ENCODE peak calls at places on chromosomes 6 and 20, in seven cellular contexts. O is nucleus accumbens; P is NCI-H2081; I is skeletal muscle cell; Z is esophagus squamous epithelium; Q is T follicular helper cell; G is CD4-positive, alpha-beta T cell. A is an unnamed sample.

GRCh38 chr20:1469306-1469905 is 2.8 kb upstream of the NSFL1C start:
- DNase-seq in O (no peak), P (no peak), I (no peak), Z (no peak), Q (no peak), G (no peak), A (no peak)

GRCh38 chr20:46214831-46215488 is 93.3 kb downstream of the CDH22 start:
- DNase-seq in O (no peak), P (peak; percentile 36), I (no peak), Z (no peak), Q (no peak), G (no peak), A (no peak)

GRCh38 chr6:35166160-35166919 is 25.2 kb upstream of the TCP11 start:
- DNase-seq in O (no peak), P (peak; percentile 48), I (no peak), Z (no peak), Q (no peak), G (no peak), A (no peak)

GRCh38 chr20:43904778-43905177 is 9.9 kb upstream of the TOX2 start:
- DNase-seq in O (no peak), P (no peak), I (no peak), Z (no peak), Q (no peak), G (no peak), A (no peak)

GRCh38 chr6:21001736-21002135 is 467.5 kb downstream of the CDKAL1 start:
- DNase-seq in O (no peak), P (no peak), I (no peak), Z (no peak), Q (no peak), G (no peak), A (no peak)

GRCh38 chr6:12535915-12536314 is 180.7 kb upstream of the PHACTR1 start:
- DNase-seq in O (no peak), P (no peak), I (no peak), Z (no peak), Q (no peak), G (no peak), A (no peak)

GRCh38 chr20:6231551-6231950 is 108.7 kb upstream of the FERMT1 start:
- DNase-seq in O (no peak), P (no peak), I (no peak), Z (no peak), Q (no peak), G (no peak), A (no peak)

GRCh38 chr6:70668499-70668812 is 773 bp downstream of the SMAP1 start:
- DNase-seq in O (no peak), P (peak; percentile 52), I (no peak), Z (no peak), Q (peak; percentile 24), G (no peak), A (no peak)

GRCh38 chr6:47438481-47439347 is 38.9 kb upstream of the CD2AP start:
- DNase-seq in O (no peak), P (no peak), I (no peak), Z (no peak), Q (no peak), G (no peak), A (peak; percentile 15)

GRCh38 chr20:50958733-50959542 is at the start of gene MOCS3:
- DNase-seq in O (peak; percentile 85), P (peak; percentile 93), I (peak; percentile 76), Z (peak; percentile 27), Q (peak; percentile 79), G (peak; percentile 73), A (peak; percentile 23)

GRCh38 chr20:8244637-8245036 is 112.6 kb downstream of the PLCB1 start:
- DNase-seq in O (no peak), P (no peak), I (peak; percentile 73), Z (no peak), Q (no peak), G (no peak), A (no peak)

GRCh38 chr6:54579011-54579410 is 267.6 kb upstream of the FAM83B start:
- DNase-seq in O (no peak), P (no peak), I (no peak), Z (no peak), Q (no peak), G (no peak), A (no peak)

GRCh38 chr6:152897807-152898399 is 84.9 kb downstream of the FBXO5 start:
- DNase-seq in O (peak; percentile 45), P (peak; percentile 18), I (peak; percentile 3), Z (no peak), Q (peak; percentile 45), G (peak; percentile 36), A (peak; percentile 68)

GRCh38 chr6:144013486-144013909 is 5.4 kb upstream of the PLAGL1 start:
- DNase-seq in O (peak; percentile 46), P (peak; percentile 70), I (no peak), Z (no peak), Q (peak; percentile 44), G (peak; percentile 53), A (peak; percentile 87)

GRCh38 chr20:20457392-20458126 is 89.7 kb downstream of the INSM1 start:
- DNase-seq in O (no peak), P (peak; percentile 94), I (no peak), Z (no peak), Q (no peak), G (no peak), A (no peak)

GRCh38 chr6:74066168-74066871 is 370.3 kb downstream of the CD109 start:
- DNase-seq in O (no peak), P (no peak), I (peak; percentile 79), Z (no peak), Q (no peak), G (no peak), A (no peak)

GRCh38 chr20:57103146-57103800 is 163.2 kb downstream of the BMP7 start:
- DNase-seq in O (peak; percentile 66), P (no peak), I (no peak), Z (no peak), Q (no peak), G (no peak), A (no peak)

GRCh38 chr6:53100561-53100960 is 35.4 kb downstream of the FBXO9 start:
- DNase-seq in O (no peak), P (no peak), I (no peak), Z (no peak), Q (no peak), G (no peak), A (no peak)

GRCh38 chr6:150301871-150302800 is 66.7 kb upstream of the IYD start:
- DNase-seq in O (no peak), P (no peak), I (peak; percentile 55), Z (no peak), Q (no peak), G (no peak), A (no peak)

GRCh38 chr6:74931567-74931966 is 274.3 kb downstream of the COL12A1 start:
- DNase-seq in O (no peak), P (no peak), I (peak; percentile 73), Z (no peak), Q (no peak), G (no peak), A (no peak)

GRCh38 chr6:14826456-14826855 is 419.4 kb upstream of the JARID2 start:
- DNase-seq in O (no peak), P (no peak), I (no peak), Z (no peak), Q (no peak), G (no peak), A (no peak)

GRCh38 chr20:57048027-57048869 is 218.2 kb downstream of the BMP7 start:
- DNase-seq in O (peak; percentile 7), P (no peak), I (no peak), Z (no peak), Q (no peak), G (no peak), A (no peak)

GRCh38 chr6:134551245-134551960 is 233.5 kb upstream of the SGK1 start:
- DNase-seq in O (no peak), P (no peak), I (peak; percentile 79), Z (no peak), Q (no peak), G (no peak), A (no peak)

GRCh38 chr20:62480318-62480717 is 4.5 kb upstream of the GATA5 start:
- DNase-seq in O (no peak), P (no peak), I (no peak), Z (no peak), Q (no peak), G (no peak), A (no peak)

GRCh38 chr6:8192597-8192996 is 90.2 kb upstream of the EEF1E1 start:
- DNase-seq in O (no peak), P (no peak), I (no peak), Z (no peak), Q (no peak), G (no peak), A (no peak)

GRCh38 chr20:2507875-2508630 is 662 bp downstream of the ZNF343 start:
- DNase-seq in O (no peak), P (no peak), I (no peak), Z (no peak), Q (no peak), G (no peak), A (no peak)

GRCh38 chr6:146481527-146481926 is 62.1 kb upstream of the RAB32 start:
- DNase-seq in O (no peak), P (no peak), I (no peak), Z (no peak), Q (no peak), G (no peak), A (no peak)

GRCh38 chr20:37526238-37526838 is 1.3 kb downstream of the BLCAP start:
- DNase-seq in O (no peak), P (peak; percentile 13), I (no peak), Z (no peak), Q (no peak), G (no peak), A (no peak)

A was measured in ascending aorta.